ENCODE peak calls at places on chromosomes 3 and 15, in five cellular contexts. One of them, this sample, is unnamed.

GRCh38 chr15:77733579-77734300 is 101.0 kb upstream of the LINGO1 start:
- DNase-seq in cardiac muscle cell: no peak
- DNase-seq in nephron progenitor cell: no peak
- DNase-seq in activated CD8-positive, alpha-beta memory T cell treated with anti-CD3 and anti-CD28 coated beads, Interleukin-2, amount 50 U/mL, for 48 hours: no peak
- DNase-seq in epithelial cell of proximal tubule: no peak
- DNase-seq in this sample: no peak

GRCh38 chr15:84034831-84035753 is 200.5 kb upstream of the GOLGA6L4 start:
- DNase-seq in cardiac muscle cell: peak
- DNase-seq in epithelial cell of proximal tubule: peak
- DNase-seq in activated CD8-positive, alpha-beta memory T cell treated with anti-CD3 and anti-CD28 coated beads, Interleukin-2, amount 50 U/mL, for 48 hours: no peak
- DNase-seq in nephron progenitor cell: no peak
- DNase-seq in this sample: no peak

GRCh38 chr15:48674876-48675275 is 29.4 kb upstream of the FBN1 start:
- DNase-seq in cardiac muscle cell: peak
- DNase-seq in nephron progenitor cell: no peak
- DNase-seq in epithelial cell of proximal tubule: no peak
- DNase-seq in activated CD8-positive, alpha-beta memory T cell treated with anti-CD3 and anti-CD28 coated beads, Interleukin-2, amount 50 U/mL, for 48 hours: no peak
- DNase-seq in this sample: no peak

GRCh38 chr15:101489236-101489632 is 273 bp downstream of the PCSK6 start:
- DNase-seq in cardiac muscle cell: peak
- DNase-seq in activated CD8-positive, alpha-beta memory T cell treated with anti-CD3 and anti-CD28 coated beads, Interleukin-2, amount 50 U/mL, for 48 hours: no peak
- DNase-seq in epithelial cell of proximal tubule: no peak
- DNase-seq in nephron progenitor cell: peak
- DNase-seq in this sample: no peak

GRCh38 chr3:119885746-119886530 is 104.0 kb downstream of the NR1I2 start:
- DNase-seq in cardiac muscle cell: peak
- DNase-seq in nephron progenitor cell: no peak
- DNase-seq in epithelial cell of proximal tubule: no peak
- DNase-seq in activated CD8-positive, alpha-beta memory T cell treated with anti-CD3 and anti-CD28 coated beads, Interleukin-2, amount 50 U/mL, for 48 hours: no peak
- DNase-seq in this sample: no peak

GRCh38 chr15:70400766-70401541 is 303.2 kb upstream of the TLE3 start:
- DNase-seq in activated CD8-positive, alpha-beta memory T cell treated with anti-CD3 and anti-CD28 coated beads, Interleukin-2, amount 50 U/mL, for 48 hours: no peak
- DNase-seq in cardiac muscle cell: peak
- DNase-seq in epithelial cell of proximal tubule: no peak
- DNase-seq in nephron progenitor cell: no peak
- DNase-seq in this sample: no peak

GRCh38 chr3:29012011-29012410 is 268.9 kb upstream of the RBMS3 start:
- DNase-seq in activated CD8-positive, alpha-beta memory T cell treated with anti-CD3 and anti-CD28 coated beads, Interleukin-2, amount 50 U/mL, for 48 hours: no peak
- DNase-seq in nephron progenitor cell: no peak
- DNase-seq in cardiac muscle cell: no peak
- DNase-seq in epithelial cell of proximal tubule: no peak
- DNase-seq in this sample: no peak

GRCh38 chr3:32758375-32758753 is 59.4 kb upstream of the TRIM71 start:
- DNase-seq in cardiac muscle cell: peak
- DNase-seq in nephron progenitor cell: no peak
- DNase-seq in epithelial cell of proximal tubule: no peak
- DNase-seq in activated CD8-positive, alpha-beta memory T cell treated with anti-CD3 and anti-CD28 coated beads, Interleukin-2, amount 50 U/mL, for 48 hours: no peak
- DNase-seq in this sample: no peak

GRCh38 chr3:13019243-13019701 is 54.0 kb downstream of the IQSEC1 start:
- DNase-seq in epithelial cell of proximal tubule: no peak
- DNase-seq in activated CD8-positive, alpha-beta memory T cell treated with anti-CD3 and anti-CD28 coated beads, Interleukin-2, amount 50 U/mL, for 48 hours: no peak
- DNase-seq in nephron progenitor cell: peak
- DNase-seq in cardiac muscle cell: peak
- DNase-seq in this sample: no peak

GRCh38 chr15:47398594-47398993 is 318.7 kb upstream of the SEMA6D start:
- DNase-seq in epithelial cell of proximal tubule: no peak
- DNase-seq in activated CD8-positive, alpha-beta memory T cell treated with anti-CD3 and anti-CD28 coated beads, Interleukin-2, amount 50 U/mL, for 48 hours: no peak
- DNase-seq in cardiac muscle cell: no peak
- DNase-seq in nephron progenitor cell: no peak
- DNase-seq in this sample: no peak

GRCh38 chr3:188296761-188297689 is 143.1 kb downstream of the LPP start:
- DNase-seq in activated CD8-positive, alpha-beta memory T cell treated with anti-CD3 and anti-CD28 coated beads, Interleukin-2, amount 50 U/mL, for 48 hours: no peak
- DNase-seq in cardiac muscle cell: peak
- DNase-seq in nephron progenitor cell: no peak
- DNase-seq in epithelial cell of proximal tubule: peak
- DNase-seq in this sample: no peak

GRCh38 chr3:62003833-62004232 is 369.5 kb downstream of the FEZF2 start:
- DNase-seq in activated CD8-positive, alpha-beta memory T cell treated with anti-CD3 and anti-CD28 coated beads, Interleukin-2, amount 50 U/mL, for 48 hours: no peak
- DNase-seq in cardiac muscle cell: no peak
- DNase-seq in epithelial cell of proximal tubule: no peak
- DNase-seq in nephron progenitor cell: no peak
- DNase-seq in this sample: no peak

GRCh38 chr3:72245183-72245811 is 460.3 kb upstream of the PROK2 start:
- DNase-seq in cardiac muscle cell: peak
- DNase-seq in epithelial cell of proximal tubule: no peak
- DNase-seq in activated CD8-positive, alpha-beta memory T cell treated with anti-CD3 and anti-CD28 coated beads, Interleukin-2, amount 50 U/mL, for 48 hours: no peak
- DNase-seq in nephron progenitor cell: no peak
- DNase-seq in this sample: no peak

GRCh38 chr3:149401215-149401925 is 23.9 kb upstream of the TM4SF1 start:
- DNase-seq in activated CD8-positive, alpha-beta memory T cell treated with anti-CD3 and anti-CD28 coated beads, Interleukin-2, amount 50 U/mL, for 48 hours: no peak
- DNase-seq in epithelial cell of proximal tubule: no peak
- DNase-seq in cardiac muscle cell: peak
- DNase-seq in nephron progenitor cell: no peak
- DNase-seq in this sample: no peak

GRCh38 chr3:8621872-8622271 is 22.7 kb downstream of the SSUH2 start:
- DNase-seq in epithelial cell of proximal tubule: no peak
- DNase-seq in nephron progenitor cell: no peak
- DNase-seq in cardiac muscle cell: peak
- DNase-seq in activated CD8-positive, alpha-beta memory T cell treated with anti-CD3 and anti-CD28 coated beads, Interleukin-2, amount 50 U/mL, for 48 hours: no peak
- DNase-seq in this sample: no peak

GRCh38 chr3:197132916-197133530 is 103.4 kb upstream of the MELTF start:
- DNase-seq in cardiac muscle cell: no peak
- DNase-seq in activated CD8-positive, alpha-beta memory T cell treated with anti-CD3 and anti-CD28 coated beads, Interleukin-2, amount 50 U/mL, for 48 hours: no peak
- DNase-seq in epithelial cell of proximal tubule: no peak
- DNase-seq in nephron progenitor cell: no peak
- DNase-seq in this sample: no peak

GRCh38 chr15:39458131-39458530 is 122.7 kb upstream of the THBS1 start:
- DNase-seq in activated CD8-positive, alpha-beta memory T cell treated with anti-CD3 and anti-CD28 coated beads, Interleukin-2, amount 50 U/mL, for 48 hours: no peak
- DNase-seq in nephron progenitor cell: no peak
- DNase-seq in cardiac muscle cell: no peak
- DNase-seq in epithelial cell of proximal tubule: no peak
- DNase-seq in this sample: no peak

GRCh38 chr3:149247929-149248691 is 26.5 kb upstream of the CP start:
- DNase-seq in nephron progenitor cell: no peak
- DNase-seq in activated CD8-positive, alpha-beta memory T cell treated with anti-CD3 and anti-CD28 coated beads, Interleukin-2, amount 50 U/mL, for 48 hours: no peak
- DNase-seq in cardiac muscle cell: peak
- DNase-seq in epithelial cell of proximal tubule: no peak
- DNase-seq in this sample: no peak

GRCh38 chr3:140859592-140860336 is 81.9 kb upstream of the SLC25A36 start:
- DNase-seq in epithelial cell of proximal tubule: peak
- DNase-seq in cardiac muscle cell: no peak
- DNase-seq in activated CD8-positive, alpha-beta memory T cell treated with anti-CD3 and anti-CD28 coated beads, Interleukin-2, amount 50 U/mL, for 48 hours: no peak
- DNase-seq in nephron progenitor cell: no peak
- DNase-seq in this sample: no peak

GRCh38 chr3:51099794-51100542 is 285.1 kb upstream of the MANF start:
- DNase-seq in cardiac muscle cell: peak
- DNase-seq in activated CD8-positive, alpha-beta memory T cell treated with anti-CD3 and anti-CD28 coated beads, Interleukin-2, amount 50 U/mL, for 48 hours: no peak
- DNase-seq in nephron progenitor cell: peak
- DNase-seq in epithelial cell of proximal tubule: no peak
- DNase-seq in this sample: no peak

GRCh38 chr3:136682740-136683312 is 69.4 kb downstream of the STAG1 start:
- DNase-seq in activated CD8-positive, alpha-beta memory T cell treated with anti-CD3 and anti-CD28 coated beads, Interleukin-2, amount 50 U/mL, for 48 hours: no peak
- DNase-seq in cardiac muscle cell: no peak
- DNase-seq in nephron progenitor cell: no peak
- DNase-seq in epithelial cell of proximal tubule: no peak
- DNase-seq in this sample: no peak

GRCh38 chr3:7456376-7456775 is 595.5 kb downstream of the GRM7 start:
- DNase-seq in nephron progenitor cell: no peak
- DNase-seq in cardiac muscle cell: no peak
- DNase-seq in activated CD8-positive, alpha-beta memory T cell treated with anti-CD3 and anti-CD28 coated beads, Interleukin-2, amount 50 U/mL, for 48 hours: no peak
- DNase-seq in epithelial cell of proximal tubule: no peak
- DNase-seq in this sample: no peak

GRCh38 chr3:107205354-107205753 is 171.9 kb upstream of the CCDC54 start:
- DNase-seq in nephron progenitor cell: no peak
- DNase-seq in activated CD8-positive, alpha-beta memory T cell treated with anti-CD3 and anti-CD28 coated beads, Interleukin-2, amount 50 U/mL, for 48 hours: no peak
- DNase-seq in cardiac muscle cell: no peak
- DNase-seq in epithelial cell of proximal tubule: no peak
- DNase-seq in this sample: no peak